ENCODE peak calls at places on chromosomes 16 and 17, in five cellular contexts. I, A, K, Y and V are unnamed samples.

GRCh38 chr16:56263711-56264608 is 72.7 kb downstream of the GNAO1 start:
- DNase-seq in Y (no peak), K (no peak), A (no peak), I (no peak), V (no peak)

GRCh38 chr16:54166342-54166865 is 120.2 kb downstream of the IRX3 start:
- DNase-seq in Y (no peak), A (no peak), K (no peak), I (no peak), V (no peak)

GRCh38 chr17:28704219-28704858 is 7.3 kb downstream of the PROCA1 start:
- DNase-seq in K (no peak), A (no peak), I (no peak), Y (no peak), V (no peak)

GRCh38 chr17:49371178-49371834 is 9.3 kb upstream of the ZNF652 start:
- DNase-seq in I (no peak), A (no peak), K (no peak), Y (no peak), V (no peak)

GRCh38 chr16:2056681-2057407 is 9.1 kb downstream of the TSC2 start:
- DNase-seq in Y (no peak), K (no peak), A (no peak), I (no peak), V (no peak)

GRCh38 chr17:31085563-31085962 is 9.2 kb upstream of the NF1 start:
- DNase-seq in Y (no peak), K (no peak), I (no peak), A (no peak), V (no peak)

GRCh38 chr17:17205368-17206148 is 575 bp downstream of the PLD6 start:
- DNase-seq in Y (no peak), I (peak), A (no peak), K (peak), V (no peak)

GRCh38 chr17:33980193-33980592 is 274.9 kb upstream of the CCL2 start:
- DNase-seq in I (no peak), K (no peak), A (no peak), Y (no peak), V (no peak)

GRCh38 chr16:4407543-4408322 is 8.7 kb downstream of the CORO7 start:
- DNase-seq in I (no peak), K (no peak), A (no peak), Y (peak), V (no peak)

GRCh38 chr16:5347561-5347960 is 250.0 kb upstream of the EEF2KMT start:
- DNase-seq in Y (no peak), I (no peak), K (no peak), A (no peak), V (no peak)

GRCh38 chr17:81701288-81702071 is 1.7 kb upstream of the MRPL12 start:
- DNase-seq in I (peak), K (no peak), Y (no peak), A (peak), V (no peak)

GRCh38 chr17:77161953-77162352 is 21.2 kb downstream of the SEC14L1 start:
- DNase-seq in I (no peak), A (no peak), K (no peak), Y (no peak), V (no peak)

GRCh38 chr17:49987681-49988441 is 7.2 kb downstream of the DLX3 start:
- DNase-seq in I (no peak), Y (no peak), K (no peak), A (no peak), V (no peak)

GRCh38 chr16:11913425-11914079 is 2.2 kb downstream of the GSPT1 start:
- DNase-seq in I (no peak), K (no peak), Y (no peak), A (no peak), V (no peak)

GRCh38 chr17:18102640-18103039 is 5.9 kb upstream of the MYO15A start:
- DNase-seq in A (no peak), Y (no peak), I (no peak), K (peak), V (no peak)

GRCh38 chr16:73046484-73047214 is 1.3 kb downstream of the ZFHX3 start:
- DNase-seq in K (no peak), A (no peak), Y (no peak), I (no peak), V (no peak)

GRCh38 chr16:48542020-48542473 is 67.9 kb downstream of the N4BP1 start:
- DNase-seq in A (no peak), Y (no peak), K (no peak), I (no peak), V (peak)

GRCh38 chr17:40545660-40546059 is 19.6 kb downstream of the CCR7 start:
- DNase-seq in I (peak), A (no peak), Y (no peak), K (peak), V (no peak)

GRCh38 chr16:67883872-67884261 is 818 bp upstream of the NRN1L start:
- DNase-seq in I (no peak), A (peak), K (peak), Y (no peak), V (no peak)

GRCh38 chr16:49492090-49492801 is 118.6 kb downstream of the C16orf78 start:
- DNase-seq in Y (no peak), K (no peak), A (peak), I (no peak), V (no peak)

GRCh38 chr17:38559025-38559879 is 46.5 kb downstream of the SRCIN1 start:
- DNase-seq in Y (no peak), K (peak), I (peak), A (peak), V (no peak)

GRCh38 chr17:44754276-44754675 is 4.5 kb upstream of the ADAM11 start:
- DNase-seq in Y (no peak), I (no peak), A (no peak), K (no peak), V (no peak)

GRCh38 chr16:4496305-4496704 is 20.1 kb downstream of the HMOX2 start:
- DNase-seq in I (no peak), A (no peak), K (no peak), Y (peak), V (no peak)

GRCh38 chr16:66603537-66604375 is 748 bp upstream of the CMTM3 start:
- DNase-seq in K (peak), Y (peak), A (peak), I (peak), V (peak)

GRCh38 chr17:27433521-27433920 is 22.7 kb upstream of the KSR1 start:
- DNase-seq in K (no peak), A (no peak), Y (no peak), I (no peak), V (no peak)

GRCh38 chr17:62767997-62768396 is 40.1 kb downstream of the MARCHF10 start:
- DNase-seq in K (no peak), Y (no peak), A (no peak), I (no peak), V (no peak)

GRCh38 chr17:29929544-29930398 is at the start of gene SSH2:
- DNase-seq in I (peak), K (peak), A (peak), Y (no peak), V (peak)
- TF ChIP-seq CTCF in I (no peak), K (no peak), A (no peak), Y (no peak), V (no peak)

DNA sequence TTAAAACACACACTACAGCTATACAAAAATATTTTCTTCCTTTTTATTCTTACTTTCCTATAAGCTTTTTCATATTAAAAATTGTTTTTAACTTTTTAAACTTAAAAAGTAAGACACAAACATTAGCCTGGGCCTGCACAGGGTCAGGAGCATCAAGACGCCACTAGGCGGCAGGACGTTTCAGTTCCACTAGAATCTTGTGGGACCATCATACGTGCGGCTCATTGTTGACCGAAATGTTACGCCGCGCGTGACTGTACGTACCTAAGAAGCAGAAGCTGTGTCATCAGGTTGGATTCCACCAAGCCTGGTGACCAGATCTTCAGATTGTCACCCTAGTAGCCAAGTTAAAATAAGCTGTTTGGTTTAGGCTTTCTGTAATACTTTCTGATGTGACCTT is 47.1 kb downstream of the USP10 start:
- DNase-seq in Y (no peak), K (no peak), I (no peak), A (no peak), V (no peak)
- TF ChIP-seq CTCF in Y (peak), K (no peak), I (no peak), A (no peak), V (peak)

GRCh38 chr16:58464916-58465731 is 34.8 kb upstream of the NDRG4 start:
- DNase-seq in I (no peak), Y (no peak), K (no peak), A (no peak), V (no peak)
- TF ChIP-seq CTCF in I (no peak), Y (no peak), K (no peak), A (no peak), V (peak)

GRCh38 chr16:88610080-88610479 is 28.3 kb upstream of the IL17C start:
- DNase-seq in A (no peak), I (no peak), Y (no peak), K (no peak), V (no peak)
- TF ChIP-seq CTCF in A (no peak), I (no peak), Y (peak), K (no peak), V (no peak)

DNA sequence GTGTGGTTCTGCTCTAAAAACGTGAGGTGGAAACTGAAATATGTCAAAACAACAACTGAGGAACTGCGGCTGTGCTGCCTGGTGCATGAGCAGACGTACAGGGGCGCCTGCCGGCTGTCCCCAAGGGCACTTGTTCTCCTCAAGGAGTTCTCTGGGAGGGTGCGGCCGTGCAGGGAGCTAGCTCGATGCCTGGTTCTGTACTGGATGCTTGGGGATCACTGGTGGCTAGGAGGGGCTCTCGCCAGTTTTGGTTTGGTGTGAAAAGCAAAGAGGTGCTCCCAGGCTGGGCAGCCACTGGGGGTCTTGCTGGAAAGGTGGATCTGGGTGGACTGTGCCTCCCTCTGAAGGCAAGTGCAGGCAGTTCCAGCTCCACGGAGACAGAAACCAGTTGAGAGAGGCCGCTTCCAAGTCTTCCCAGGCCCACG is 41.9 kb upstream of the ATP2A3 start:
- DNase-seq in Y (no peak), K (no peak), A (no peak), I (no peak), V (peak)
- TF ChIP-seq CTCF in Y (no peak), K (no peak), A (no peak), I (no peak), V (no peak)

GRCh38 chr16:86768231-86768791 is 190.0 kb downstream of the FOXL1 start:
- DNase-seq in K (no peak), A (no peak), Y (no peak), I (no peak), V (no peak)
- TF ChIP-seq CTCF in K (no peak), A (no peak), Y (no peak), I (no peak), V (no peak)